ENCODE peak calls at places on chromosomes 6 and 20, in ten cellular contexts. E is foreskin melanocyte, D is lower leg skin, R is stromal cell of bone marrow, Q is HepG2, S is tibial nerve, P is GM20000, W is NCI-H1694 treated with DMSO at 0.1 percent for 48 hours, K is Right ventricle myocardium inferior, I is posterior vena cava. O is an unnamed sample.

GRCh38 chr6:56047931-56048520 is 172.6 kb upstream of the BMP5 start:
- DNase-seq in P (no peak), Q (no peak), R (no peak), E (no peak), W (no peak), I (no peak), S (no peak), K (no peak), D (no peak), O (no peak)

GRCh38 chr6:31186052-31186734 is 15.7 kb upstream of the POU5F1 start:
- DNase-seq in S (no peak), E (no peak), K (peak; percentile 89), R (peak; percentile 50), W (no peak), Q (peak; percentile 75), I (peak; percentile 85), D (no peak), P (no peak), O (no peak)

GRCh38 chr6:34658605-34659218 is 37.9 kb downstream of the ILRUN start:
- DNase-seq in D (no peak), R (no peak), Q (no peak), P (no peak), W (no peak), K (no peak), I (no peak), S (no peak), E (no peak), O (no peak)

GRCh38 chr6:138088307-138088744 is 18.9 kb downstream of the PERP start:
- DNase-seq in P (no peak), S (peak; percentile 36), D (peak; percentile 75), I (no peak), K (no peak), W (no peak), R (peak; percentile 76), E (peak; percentile 76), Q (peak; percentile 42), O (no peak)

GRCh38 chr20:21396921-21397340 is 395 bp downstream of the NKX2-4 start:
- DNase-seq in R (no peak), E (no peak), P (peak; percentile 65), Q (no peak), S (no peak), I (no peak), W (no peak), K (no peak), D (no peak), O (peak; percentile 18)

GRCh38 chr20:31835977-31836852 is 9.2 kb downstream of the FOXS1 start:
- DNase-seq in S (peak; percentile 91), K (peak; percentile 85), D (peak; percentile 65), W (no peak), R (peak; percentile 80), E (peak; percentile 43), P (peak; percentile 67), I (peak; percentile 94), Q (peak; percentile 59), O (peak; percentile 68)

GRCh38 chr20:49979030-49979832 is 3.5 kb upstream of the SNAI1 start:
- DNase-seq in W (peak; percentile 20), S (no peak), R (no peak), K (peak; percentile 74), E (peak; percentile 16), D (no peak), P (peak; percentile 82), Q (peak; percentile 56), I (peak; percentile 86), O (peak; percentile 43)

GRCh38 chr6:28643017-28643740 is 117.5 kb downstream of the GPX5 start:
- DNase-seq in W (peak; percentile 42), R (no peak), D (no peak), K (no peak), E (peak; percentile 61), I (no peak), P (no peak), S (no peak), Q (peak; percentile 69), O (no peak)

GRCh38 chr6:16759181-16759645 is 2.0 kb downstream of the ATXN1 start:
- DNase-seq in D (no peak), S (no peak), Q (no peak), K (no peak), R (no peak), W (no peak), E (no peak), I (no peak), P (peak; percentile 13), O (no peak)

GRCh38 chr6:30886897-30887255 is 2.6 kb downstream of the DDR1 start:
- DNase-seq in R (no peak), K (no peak), W (no peak), S (no peak), Q (no peak), D (no peak), E (no peak), I (peak; percentile 41), P (no peak), O (no peak)

GRCh38 chr20:444862-445426 is 17.4 kb downstream of the TBC1D20 start:
- DNase-seq in R (no peak), Q (no peak), S (no peak), D (no peak), E (peak; percentile 38), K (no peak), P (no peak), W (no peak), I (no peak), O (no peak)

GRCh38 chr6:126643352-126643751 is 303.4 kb downstream of the CENPW start:
- DNase-seq in R (no peak), Q (no peak), E (no peak), P (no peak), W (no peak), S (no peak), I (peak; percentile 72), K (no peak), D (no peak), O (no peak)

GRCh38 chr20:43925215-43925614 is 10.6 kb downstream of the TOX2 start:
- DNase-seq in I (no peak), D (no peak), S (no peak), W (no peak), R (no peak), P (peak; percentile 43), Q (no peak), E (peak; percentile 50), K (no peak), O (no peak)

GRCh38 chr6:256169-256568 is 36.1 kb upstream of the DUSP22 start:
- DNase-seq in K (no peak), E (no peak), D (no peak), W (no peak), R (no peak), S (no peak), P (no peak), I (no peak), Q (peak; percentile 42), O (no peak)

GRCh38 chr6:80553071-80553740 is 446.7 kb downstream of the BCKDHB start:
- DNase-seq in S (no peak), Q (no peak), I (no peak), W (no peak), K (peak; percentile 56), R (no peak), D (no peak), P (no peak), E (peak; percentile 84), O (no peak)

GRCh38 chr6:25939593-25939992 is 9.1 kb upstream of the SLC17A2 start:
- DNase-seq in R (no peak), D (no peak), E (no peak), K (no peak), S (no peak), P (no peak), W (no peak), Q (no peak), I (no peak), O (no peak)

GRCh38 chr6:79431469-79431868 is 105.8 kb downstream of the LCA5 start:
- DNase-seq in P (no peak), Q (peak; percentile 21), S (no peak), W (no peak), R (no peak), I (no peak), D (no peak), K (no peak), E (no peak), O (no peak)

GRCh38 chr20:54160269-54161007 is 13.3 kb downstream of the CYP24A1 start:
- DNase-seq in R (no peak), E (peak; percentile 86), Q (no peak), S (no peak), I (no peak), W (no peak), P (no peak), K (no peak), D (no peak), O (no peak)

GRCh38 chr6:834190-834589 is 141.3 kb upstream of the EXOC2 start:
- DNase-seq in R (no peak), S (no peak), Q (no peak), K (no peak), D (no peak), P (no peak), I (no peak), W (no peak), E (no peak), O (no peak)

GRCh38 chr6:130303436-130303835 is 62.4 kb upstream of the TMEM200A start:
- DNase-seq in R (peak; percentile 22), W (no peak), S (no peak), I (no peak), Q (no peak), D (no peak), E (no peak), P (no peak), K (no peak), O (no peak)

GRCh38 chr20:62167474-62167873 is 15.4 kb upstream of the MTG2 start:
- DNase-seq in R (no peak), I (no peak), Q (no peak), S (no peak), P (no peak), W (no peak), D (no peak), K (no peak), E (no peak), O (no peak)

GRCh38 chr6:166691199-166691598 is 64.1 kb upstream of the RPS6KA2 start:
- DNase-seq in D (no peak), R (no peak), Q (no peak), P (no peak), K (no peak), S (no peak), W (no peak), I (no peak), E (no peak), O (no peak)

GRCh38 chr6:137775720-137776119 is 91.3 kb upstream of the TNFAIP3 start:
- DNase-seq in E (no peak), D (no peak), W (no peak), P (no peak), I (no peak), R (no peak), Q (no peak), S (no peak), K (peak; percentile 61), O (no peak)

GRCh38 chr6:145814035-145814500 is 527 bp downstream of the FBXO30 start:
- DNase-seq in K (peak; percentile 76), P (no peak), Q (peak; percentile 54), S (no peak), I (peak; percentile 86), D (no peak), E (peak; percentile 74), R (no peak), W (no peak), O (no peak)

GRCh38 chr20:22088882-22089281 is 383.4 kb downstream of the PAX1 start:
- DNase-seq in S (no peak), D (no peak), W (no peak), R (no peak), E (no peak), Q (no peak), P (no peak), I (no peak), K (no peak), O (no peak)

GRCh38 chr6:10082385-10082784 is 332.5 kb downstream of the TFAP2A start:
- DNase-seq in W (no peak), D (no peak), S (no peak), R (no peak), I (no peak), E (no peak), K (no peak), Q (no peak), P (no peak), O (no peak)

GRCh38 chr6:82568290-82568993 is 204.8 kb downstream of the TPBG start:
- DNase-seq in P (no peak), R (no peak), D (no peak), I (no peak), Q (no peak), W (no peak), K (no peak), E (no peak), S (no peak), O (no peak)

GRCh38 chr6:145009691-145010090 is 724.6 kb downstream of the UTRN start:
- DNase-seq in K (no peak), R (no peak), W (no peak), Q (no peak), I (no peak), E (no peak), D (no peak), S (no peak), P (no peak), O (no peak)